ENCODE peak calls at places on chromosome 11, in nine cellular contexts. L is DMS153; H is NCI-H1092 treated with DMSO at 0.1 percent for 48 hours; T is NCI-H1417; R is H54; W is activated CD4-positive, alpha-beta T cell treated with anti-CD3 and anti-CD28 coated beads for 48 hours; E is HT1080; S is progenitor cell of endocrine pancreas; I is HuH-7.5. Q is an unnamed sample.

GRCh38 chr11:72036687-72037086 is 38.0 kb downstream of the IL18BP start:
- DNase-seq in L (no peak), H (no peak), T (no peak), R (no peak), W (no peak), E (no peak), S (no peak), I (no peak), Q (no peak)

GRCh38 chr11:35259529-35259928 is 120.6 kb downstream of the CD44 start:
- DNase-seq in L (no peak), H (no peak), T (no peak), R (no peak), W (no peak), E (no peak), S (no peak), I (no peak), Q (no peak)

GRCh38 chr11:11416502-11416901 is 63.5 kb upstream of the CSNK2A3 start:
- DNase-seq in L (no peak), H (no peak), T (no peak), R (peak), W (no peak), E (peak), S (no peak), I (no peak), Q (no peak)

GRCh38 chr11:128904872-128905344 is 13.8 kb downstream of the KCNJ5 start:
- DNase-seq in L (peak), H (no peak), T (peak), R (peak), W (no peak), E (no peak), S (no peak), I (no peak), Q (peak)

GRCh38 chr11:12076840-12077534 is 33.4 kb upstream of the MICAL2 start:
- DNase-seq in L (no peak), H (no peak), T (no peak), R (no peak), W (no peak), E (no peak), S (no peak), I (no peak), Q (no peak)

GRCh38 chr11:31366795-31367194 is 2.7 kb downstream of the DCDC1 start:
- DNase-seq in L (no peak), H (no peak), T (no peak), R (no peak), W (no peak), E (no peak), S (no peak), I (no peak), Q (no peak)

GRCh38 chr11:117199061-117199915 is at the start of gene TAGLN:
- DNase-seq in L (no peak), H (no peak), T (no peak), R (no peak), W (no peak), E (peak), S (no peak), I (no peak), Q (no peak)

GRCh38 chr11:97610000-97610399 is 1220.2 kb downstream of the JRKL start:
- DNase-seq in L (no peak), H (no peak), T (no peak), R (no peak), W (no peak), E (no peak), S (no peak), I (no peak), Q (no peak)

GRCh38 chr11:74135516-74135840 is 35.3 kb downstream of the C2CD3 start:
- DNase-seq in L (no peak), H (no peak), T (no peak), R (no peak), W (no peak), E (no peak), S (no peak), I (no peak), Q (no peak)

GRCh38 chr11:64074239-64074638 is 38.5 kb downstream of the FLRT1 start:
- DNase-seq in L (no peak), H (no peak), T (no peak), R (peak), W (peak), E (no peak), S (no peak), I (peak), Q (no peak)

GRCh38 chr11:8777907-8778767 is 95.5 kb downstream of the RPL27A start:
- DNase-seq in L (no peak), H (no peak), T (no peak), R (no peak), W (no peak), E (no peak), S (no peak), I (no peak), Q (no peak)

GRCh38 chr11:10379022-10379421 is 74.1 kb downstream of the ADM start:
- DNase-seq in L (no peak), H (no peak), T (no peak), R (no peak), W (no peak), E (no peak), S (no peak), I (peak), Q (no peak)

GRCh38 chr11:111793863-111794262 is 27.7 kb upstream of the PPP2R1B start:
- DNase-seq in L (no peak), H (no peak), T (no peak), R (no peak), W (no peak), E (no peak), S (no peak), I (no peak), Q (peak)

GRCh38 chr11:45804806-45805304 is at the start of gene SLC35C1:
- DNase-seq in L (peak), H (peak), T (peak), R (peak), W (peak), E (peak), S (peak), I (peak), Q (peak)

GRCh38 chr11:64667154-64667745 is 55.7 kb downstream of the NRXN2 start:
- DNase-seq in L (no peak), H (no peak), T (no peak), R (no peak), W (no peak), E (no peak), S (no peak), I (no peak), Q (no peak)

GRCh38 chr11:86978756-86979608 is 23.8 kb upstream of the FZD4 start:
- DNase-seq in L (no peak), H (peak), T (no peak), R (no peak), W (no peak), E (peak), S (no peak), I (no peak), Q (no peak)